ENCODE peak calls at places on chromosomes 5 and 9, in eight cellular contexts. R, C, T, F, H, Y, Q and U are unnamed samples.

GRCh38 chr9:88969646-88970373 is 21.5 kb upstream of the S1PR3 start:
- DNase-seq in C (no peak), T (no peak), Y (no peak), R (no peak), Q (no peak), H (no peak), F (no peak), U (no peak)

GRCh38 chr9:110214553-110214952 is 6.6 kb upstream of the C9orf152 start:
- DNase-seq in Y (no peak), F (no peak), T (no peak), H (no peak), C (no peak), R (no peak), Q (no peak), U (no peak)

GRCh38 chr5:432928-433791 is 9.8 kb upstream of the EXOC3 start:
- DNase-seq in Q (no peak), T (no peak), H (no peak), Y (no peak), R (peak), C (no peak), F (no peak), U (no peak)

GRCh38 chr5:163809480-163809879 is 304.1 kb downstream of the MAT2B start:
- DNase-seq in Q (no peak), Y (no peak), F (no peak), C (no peak), H (no peak), T (no peak), R (peak), U (no peak)

GRCh38 chr5:180289433-180289832 is 2.5 kb downstream of the MAPK9 start:
- DNase-seq in R (no peak), Q (no peak), C (peak), F (no peak), Y (no peak), H (no peak), T (peak), U (peak)

GRCh38 chr9:135792268-135793128 is 90.5 kb downstream of the KCNT1 start:
- DNase-seq in H (no peak), C (no peak), F (no peak), R (no peak), Q (no peak), T (no peak), Y (no peak), U (peak)

GRCh38 chr5:134079748-134080581 is 34.5 kb upstream of the TCF7 start:
- DNase-seq in R (no peak), H (no peak), F (peak), Q (no peak), T (peak), Y (no peak), C (no peak), U (peak)

GRCh38 chr5:10520716-10521115 is 43.2 kb upstream of the ANKRD33B start:
- DNase-seq in T (no peak), Y (no peak), H (no peak), Q (no peak), F (no peak), R (no peak), C (no peak), U (no peak)

GRCh38 chr5:78008356-78008967 is 232.3 kb upstream of the TBCA start:
- DNase-seq in T (peak), F (no peak), H (no peak), R (no peak), Q (no peak), Y (peak), C (peak), U (peak)

GRCh38 chr5:139811076-139811607 is 15.5 kb downstream of the PSD2 start:
- DNase-seq in C (no peak), T (no peak), Y (no peak), H (no peak), F (no peak), Q (no peak), R (no peak), U (no peak)

GRCh38 chr5:127697894-127698600 is 5.1 kb upstream of the CCDC192 start:
- DNase-seq in H (no peak), F (no peak), T (peak), R (no peak), C (no peak), Q (no peak), Y (peak), U (peak)

GRCh38 chr5:173711466-173711865 is 95.0 kb upstream of the BOD1 start:
- DNase-seq in H (no peak), T (no peak), R (no peak), Y (no peak), Q (no peak), C (no peak), F (no peak), U (no peak)

GRCh38 chr5:61640631-61641030 is 308.6 kb downstream of the ZSWIM6 start:
- DNase-seq in Q (no peak), H (no peak), Y (no peak), R (no peak), T (peak), C (no peak), F (no peak), U (no peak)

GRCh38 chr9:112787942-112788341 is 37.4 kb downstream of the SNX30 start:
- DNase-seq in R (no peak), T (no peak), C (no peak), F (no peak), Q (no peak), H (no peak), Y (no peak), U (no peak)

GRCh38 chr5:52786391-52786790 is 1.3 kb upstream of the ITGA1 start:
- DNase-seq in Y (no peak), F (no peak), T (no peak), C (no peak), Q (no peak), H (no peak), R (no peak), U (peak)

GRCh38 chr9:4923580-4924544 is 61.2 kb upstream of the JAK2 start:
- DNase-seq in Y (peak), T (peak), H (no peak), F (no peak), R (no peak), Q (no peak), C (peak), U (peak)